ENCODE peak calls at places on chromosome 21, in four cellular contexts. L is HepG2, M is HEK293T, S is WTC11. E is an unnamed sample.

GRCh38 chr21:27201197-27201596 is 234.3 kb upstream of the ADAMTS5 start:
- DNase-seq in S (no peak), L (no peak), M (no peak), E (no peak)

GRCh38 chr21:35508389-35508888 is 459.3 kb upstream of the RUNX1 start:
- DNase-seq in S (peak), M (no peak), L (peak), E (peak)

GRCh38 chr21:34761758-34762330 is 93.0 kb downstream of the CLIC6 start:
- DNase-seq in S (no peak), L (no peak), M (no peak), E (no peak)

GRCh38 chr21:28419110-28419509 is 573.6 kb downstream of the LTN1 start:
- DNase-seq in S (no peak), M (no peak), L (no peak), E (no peak)

GRCh38 chr21:34952701-34953100 is 96.4 kb downstream of the RUNX1 start:
- DNase-seq in L (no peak), M (no peak), S (no peak), E (no peak)

GRCh38 chr21:41636636-41637625 is 129.0 kb upstream of the TMPRSS2 start:
- DNase-seq in L (no peak), S (no peak), M (no peak), E (no peak)

GRCh38 chr21:16250282-16250681 is 520.5 kb downstream of the USP25 start:
- DNase-seq in S (no peak), M (no peak), L (no peak), E (no peak)

GRCh38 chr21:41895643-41896493 is 16.7 kb upstream of the PRDM15 start:
- DNase-seq in M (no peak), S (peak), L (no peak), E (peak)

GRCh38 chr21:42101246-42101645 is 30.1 kb downstream of the UMODL1 start:
- DNase-seq in M (no peak), S (no peak), L (no peak), E (no peak)

DNA sequence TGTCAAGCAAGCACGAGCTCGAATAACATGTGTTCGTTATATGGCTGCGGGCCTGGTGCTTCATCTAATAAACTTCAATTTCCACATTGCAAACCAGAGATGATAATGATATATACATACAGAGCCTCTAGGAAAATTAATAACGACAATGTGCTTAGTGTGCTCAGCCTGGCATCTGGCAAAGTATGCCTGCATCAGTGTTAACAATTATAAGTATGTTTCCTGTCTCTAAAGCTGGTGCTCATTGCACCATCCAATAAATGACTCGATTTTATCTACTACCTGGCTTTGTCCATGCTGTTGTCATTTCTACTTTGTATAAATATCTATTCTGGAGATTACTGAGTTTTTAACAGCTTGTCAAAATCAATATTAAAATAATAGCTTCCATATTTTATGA is 1402.6 kb downstream of the MRPL39 start:
- DNase-seq in M (no peak), L (no peak), S (no peak), E (no peak)
- TF ChIP-seq ELF4 in M (no peak), L (no peak), S (no peak), E (no peak)

GRCh38 chr21:45080639-45081414 is 6.4 kb downstream of the ADARB1 start:
- DNase-seq in S (no peak), L (no peak), M (no peak), E (no peak)
- TF ChIP-seq ELF4 in S (no peak), L (no peak), M (no peak), E (no peak)

GRCh38 chr21:44403106-44404020 is 49.9 kb downstream of the TRPM2 start:
- DNase-seq in L (no peak), M (no peak), S (no peak), E (no peak)

GRCh38 chr21:44399955-44400790 is 46.8 kb downstream of the TRPM2 start:
- DNase-seq in S (no peak), L (no peak), M (no peak), E (no peak)

GRCh38 chr21:44400791-44401385 is 47.5 kb downstream of the TRPM2 start:
- DNase-seq in S (no peak), L (no peak), M (no peak), E (no peak)

GRCh38 chr21:44402323-44403105 is 49.1 kb downstream of the TRPM2 start:
- DNase-seq in S (no peak), M (no peak), L (no peak), E (no peak)

DNA sequence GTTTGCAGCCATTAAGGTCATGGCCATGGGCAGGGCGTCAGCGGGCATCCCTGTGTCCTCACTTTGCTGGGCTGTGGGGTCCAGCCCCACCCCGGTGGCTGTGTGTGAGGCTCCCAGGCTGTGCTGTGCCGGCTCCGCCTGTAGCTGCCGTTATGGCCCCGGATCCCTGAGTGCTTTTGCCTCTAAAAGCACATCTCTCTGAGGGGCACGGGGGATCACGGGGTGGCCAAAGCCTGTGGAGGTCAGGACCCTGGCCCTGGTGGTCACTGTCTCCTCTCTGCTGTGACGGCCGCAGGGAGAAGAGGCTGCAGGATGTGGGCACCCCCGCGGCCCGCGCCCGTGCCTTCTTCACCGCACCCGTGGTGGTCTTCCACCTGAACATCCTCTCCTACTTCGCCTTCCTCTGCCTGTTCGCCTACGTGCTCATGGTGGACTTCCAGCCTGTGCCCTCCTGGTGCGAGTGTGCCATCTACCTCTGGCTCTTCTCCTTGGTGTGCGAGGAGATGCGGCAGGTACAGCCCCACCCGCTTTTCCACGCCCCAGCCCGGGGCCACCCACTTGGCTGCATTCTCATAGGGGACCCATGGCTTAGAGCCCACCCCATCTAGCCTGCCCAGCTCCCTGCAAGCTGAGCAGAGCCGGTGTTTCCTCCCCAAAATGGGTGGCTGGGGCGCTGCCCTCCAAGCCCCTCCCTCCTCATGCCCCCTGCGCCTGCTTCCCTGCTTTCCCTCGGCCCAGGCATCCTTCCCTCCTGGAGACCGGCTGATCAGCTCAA is 48.2 kb downstream of the TRPM2 start:
- DNase-seq in L (no peak), S (no peak), M (no peak), E (no peak)
- TF ChIP-seq ELF4 in L (no peak), S (no peak), M (no peak), E (no peak)

DNA sequence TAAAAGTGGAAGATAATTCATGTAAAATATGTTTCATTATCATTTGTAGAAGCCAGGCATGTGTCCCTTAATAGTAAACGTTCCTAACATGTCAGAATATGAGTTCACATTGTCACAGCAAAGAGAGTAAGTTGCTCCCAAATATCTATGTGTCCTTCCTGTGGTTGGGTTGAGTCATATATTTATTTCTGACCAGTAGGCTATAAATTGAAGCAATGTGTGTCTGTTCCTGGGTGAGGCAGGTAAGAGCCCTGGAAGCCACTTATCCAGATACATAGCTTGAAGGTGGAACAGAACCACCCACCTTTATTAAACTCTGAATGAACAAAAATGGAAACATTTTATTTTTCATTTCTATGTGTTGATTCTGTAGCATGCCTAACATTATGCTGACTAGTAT is 2251.6 kb downstream of the NCAM2 start:
- DNase-seq in M (no peak), L (no peak), S (no peak), E (no peak)
- TF ChIP-seq ELF4 in M (no peak), L (no peak), S (no peak), E (no peak)

DNA sequence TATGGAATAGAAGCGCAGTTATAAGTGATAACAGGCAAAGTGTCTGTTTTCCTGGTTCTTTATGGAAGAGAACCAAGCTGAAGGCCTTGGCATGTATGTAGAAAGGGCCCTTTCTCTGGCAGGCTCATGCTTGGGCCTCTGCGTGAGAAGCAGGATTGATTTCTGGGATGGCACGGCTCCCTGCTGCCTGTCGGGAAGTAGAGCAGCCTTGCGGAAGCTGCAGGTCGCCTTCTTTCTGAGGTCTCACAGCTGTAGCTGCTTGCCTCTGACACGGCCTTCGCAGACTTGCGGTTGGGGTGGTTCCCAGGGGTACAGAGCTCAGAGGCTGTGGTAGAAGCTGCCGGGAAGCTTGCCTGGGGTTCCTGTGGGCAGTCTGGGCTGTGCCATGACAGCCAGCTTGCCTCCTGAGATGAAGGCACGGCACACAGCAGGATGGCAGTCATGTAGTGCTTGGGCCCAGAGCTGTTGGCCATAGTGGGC is 39.4 kb downstream of the TRAPPC10 start:
- DNase-seq in S (no peak), L (no peak), M (no peak), E (no peak)
- TF ChIP-seq ELF4 in S (no peak), L (no peak), M (no peak), E (no peak)

GRCh38 chr21:14589855-14590563 is 43.9 kb upstream of the SAMSN1 start:
- DNase-seq in L (no peak), M (no peak), S (no peak), E (no peak)
- TF ChIP-seq ELF4 in L (no peak), M (no peak), S (no peak), E (no peak)

GRCh38 chr21:40120944-40121575 is 253.8 kb downstream of the PCP4 start:
- DNase-seq in M (no peak), S (no peak), L (peak), E (peak)
- TF ChIP-seq ELF4 in M (no peak), S (no peak), L (no peak), E (no peak)

GRCh38 chr21:43211085-43212071 is 42.6 kb downstream of the CRYAA start:
- DNase-seq in M (no peak), L (peak), S (peak), E (no peak)
- TF ChIP-seq ELF4 in M (no peak), L (no peak), S (no peak), E (no peak)

E was measured in K562.